ENCODE peak calls at places on chromosomes 3 and 15, in nine cellular contexts. One of them, this sample, is unnamed.

GRCh38 chr3:190444576-190445145 is 5.0 kb downstream of the TMEM207 start:
- DNase-seq in Caco-2: no peak
- DNase-seq in heart left ventricle: no peak
- DNase-seq in colonic mucosa: no peak
- DNase-seq in psoas muscle: no peak
- DNase-seq in prostate gland: no peak
- DNase-seq in GM13977: no peak
- DNase-seq in H1: no peak
- DNase-seq in neural crest cell: no peak
- DNase-seq in this sample: no peak

GRCh38 chr3:44100298-44100695 is 141.4 kb upstream of the TOPAZ1 start:
- DNase-seq in Caco-2: peak
- DNase-seq in heart left ventricle: no peak
- DNase-seq in colonic mucosa: no peak
- DNase-seq in psoas muscle: no peak
- DNase-seq in prostate gland: no peak
- DNase-seq in GM13977: no peak
- DNase-seq in H1: no peak
- DNase-seq in neural crest cell: no peak
- DNase-seq in this sample: no peak

GRCh38 chr3:155519081-155519480 is 225.6 kb upstream of the STRIT1 start:
- DNase-seq in Caco-2: no peak
- DNase-seq in heart left ventricle: no peak
- DNase-seq in colonic mucosa: no peak
- DNase-seq in psoas muscle: no peak
- DNase-seq in prostate gland: no peak
- DNase-seq in GM13977: peak
- DNase-seq in H1: no peak
- DNase-seq in neural crest cell: no peak
- DNase-seq in this sample: no peak

GRCh38 chr15:40340740-40341400 is at the start of gene CCDC9B:
- DNase-seq in Caco-2: no peak
- DNase-seq in heart left ventricle: peak
- DNase-seq in colonic mucosa: peak
- DNase-seq in psoas muscle: peak
- DNase-seq in prostate gland: peak
- DNase-seq in GM13977: no peak
- DNase-seq in H1: peak
- DNase-seq in neural crest cell: no peak
- DNase-seq in this sample: no peak

GRCh38 chr15:100131321-100132224 is 210.2 kb downstream of the ADAMTS17 start:
- DNase-seq in Caco-2: no peak
- DNase-seq in heart left ventricle: peak
- DNase-seq in colonic mucosa: no peak
- DNase-seq in psoas muscle: no peak
- DNase-seq in prostate gland: peak
- DNase-seq in GM13977: peak
- DNase-seq in H1: no peak
- DNase-seq in neural crest cell: peak
- DNase-seq in this sample: peak

GRCh38 chr3:99938270-99938955 is 120.8 kb downstream of the CMSS1 start:
- DNase-seq in Caco-2: no peak
- DNase-seq in heart left ventricle: no peak
- DNase-seq in colonic mucosa: no peak
- DNase-seq in psoas muscle: no peak
- DNase-seq in prostate gland: no peak
- DNase-seq in GM13977: peak
- DNase-seq in H1: no peak
- DNase-seq in neural crest cell: no peak
- DNase-seq in this sample: peak

GRCh38 chr3:115822572-115822971 is 199.3 kb downstream of the GAP43 start:
- DNase-seq in Caco-2: peak
- DNase-seq in heart left ventricle: no peak
- DNase-seq in colonic mucosa: no peak
- DNase-seq in psoas muscle: no peak
- DNase-seq in prostate gland: peak
- DNase-seq in GM13977: no peak
- DNase-seq in H1: no peak
- DNase-seq in neural crest cell: no peak
- DNase-seq in this sample: no peak

GRCh38 chr3:1469248-1469647 is 376.4 kb downstream of the CNTN6 start:
- DNase-seq in Caco-2: no peak
- DNase-seq in heart left ventricle: no peak
- DNase-seq in colonic mucosa: no peak
- DNase-seq in psoas muscle: no peak
- DNase-seq in prostate gland: no peak
- DNase-seq in GM13977: no peak
- DNase-seq in H1: no peak
- DNase-seq in neural crest cell: no peak
- DNase-seq in this sample: no peak

GRCh38 chr15:29132110-29132420 is 137.6 kb downstream of the NSMCE3 start:
- DNase-seq in Caco-2: no peak
- DNase-seq in heart left ventricle: no peak
- DNase-seq in colonic mucosa: no peak
- DNase-seq in psoas muscle: peak
- DNase-seq in prostate gland: no peak
- DNase-seq in GM13977: no peak
- DNase-seq in H1: no peak
- DNase-seq in neural crest cell: no peak
- DNase-seq in this sample: no peak

GRCh38 chr3:15974647-15975046 is 176.9 kb upstream of the ANKRD28 start:
- DNase-seq in Caco-2: peak
- DNase-seq in heart left ventricle: no peak
- DNase-seq in colonic mucosa: no peak
- DNase-seq in psoas muscle: no peak
- DNase-seq in prostate gland: no peak
- DNase-seq in GM13977: no peak
- DNase-seq in H1: peak
- DNase-seq in neural crest cell: no peak
- DNase-seq in this sample: no peak

GRCh38 chr15:67127925-67128324 is 62.5 kb downstream of the SMAD3 start:
- DNase-seq in Caco-2: no peak
- DNase-seq in heart left ventricle: no peak
- DNase-seq in colonic mucosa: no peak
- DNase-seq in psoas muscle: no peak
- DNase-seq in prostate gland: no peak
- DNase-seq in GM13977: no peak
- DNase-seq in H1: no peak
- DNase-seq in neural crest cell: no peak
- DNase-seq in this sample: no peak

GRCh38 chr3:121895121-121895520 is 920 bp downstream of the SLC15A2 start:
- DNase-seq in Caco-2: peak
- DNase-seq in heart left ventricle: no peak
- DNase-seq in colonic mucosa: no peak
- DNase-seq in psoas muscle: no peak
- DNase-seq in prostate gland: peak
- DNase-seq in GM13977: no peak
- DNase-seq in H1: no peak
- DNase-seq in neural crest cell: no peak
- DNase-seq in this sample: no peak

GRCh38 chr3:158269896-158270295 is 160.0 kb downstream of the RSRC1 start:
- DNase-seq in Caco-2: no peak
- DNase-seq in heart left ventricle: no peak
- DNase-seq in colonic mucosa: no peak
- DNase-seq in psoas muscle: no peak
- DNase-seq in prostate gland: no peak
- DNase-seq in GM13977: no peak
- DNase-seq in H1: no peak
- DNase-seq in neural crest cell: no peak
- DNase-seq in this sample: no peak

GRCh38 chr15:101180620-101181307 is 71.1 kb downstream of the CHSY1 start:
- DNase-seq in Caco-2: no peak
- DNase-seq in heart left ventricle: no peak
- DNase-seq in colonic mucosa: peak
- DNase-seq in psoas muscle: no peak
- DNase-seq in prostate gland: no peak
- DNase-seq in GM13977: no peak
- DNase-seq in H1: no peak
- DNase-seq in neural crest cell: no peak
- DNase-seq in this sample: no peak

GRCh38 chr3:49500408-49501257 is 30.6 kb downstream of the DAG1 start:
- DNase-seq in Caco-2: no peak
- DNase-seq in heart left ventricle: peak
- DNase-seq in colonic mucosa: peak
- DNase-seq in psoas muscle: peak
- DNase-seq in prostate gland: peak
- DNase-seq in GM13977: no peak
- DNase-seq in H1: no peak
- DNase-seq in neural crest cell: no peak
- DNase-seq in this sample: no peak

GRCh38 chr3:38497026-38497425 is 886 bp downstream of the EXOG start:
- DNase-seq in Caco-2: no peak
- DNase-seq in heart left ventricle: no peak
- DNase-seq in colonic mucosa: no peak
- DNase-seq in psoas muscle: no peak
- DNase-seq in prostate gland: no peak
- DNase-seq in GM13977: no peak
- DNase-seq in H1: no peak
- DNase-seq in neural crest cell: no peak
- DNase-seq in this sample: no peak

GRCh38 chr3:17074559-17074958 is 189.8 kb downstream of the PLCL2 start:
- DNase-seq in Caco-2: no peak
- DNase-seq in heart left ventricle: no peak
- DNase-seq in colonic mucosa: no peak
- DNase-seq in psoas muscle: no peak
- DNase-seq in prostate gland: no peak
- DNase-seq in GM13977: no peak
- DNase-seq in H1: no peak
- DNase-seq in neural crest cell: no peak
- DNase-seq in this sample: no peak

GRCh38 chr3:148880681-148881080 is 15.6 kb downstream of the CPA3 start:
- DNase-seq in Caco-2: peak
- DNase-seq in heart left ventricle: no peak
- DNase-seq in colonic mucosa: no peak
- DNase-seq in psoas muscle: no peak
- DNase-seq in prostate gland: no peak
- DNase-seq in GM13977: peak
- DNase-seq in H1: no peak
- DNase-seq in neural crest cell: no peak
- DNase-seq in this sample: no peak

GRCh38 chr3:144923051-144923450 is 951.4 kb downstream of the DIPK2A start:
- DNase-seq in Caco-2: no peak
- DNase-seq in heart left ventricle: no peak
- DNase-seq in colonic mucosa: no peak
- DNase-seq in psoas muscle: no peak
- DNase-seq in prostate gland: no peak
- DNase-seq in GM13977: no peak
- DNase-seq in H1: no peak
- DNase-seq in neural crest cell: no peak
- DNase-seq in this sample: no peak

GRCh38 chr15:101207867-101208288 is 44.0 kb downstream of the CHSY1 start:
- DNase-seq in Caco-2: no peak
- DNase-seq in heart left ventricle: no peak
- DNase-seq in colonic mucosa: no peak
- DNase-seq in psoas muscle: no peak
- DNase-seq in prostate gland: no peak
- DNase-seq in GM13977: no peak
- DNase-seq in H1: no peak
- DNase-seq in neural crest cell: no peak
- DNase-seq in this sample: no peak

GRCh38 chr3:30628931-30629590 is 22.7 kb downstream of the TGFBR2 start:
- DNase-seq in Caco-2: peak
- DNase-seq in heart left ventricle: no peak
- DNase-seq in colonic mucosa: no peak
- DNase-seq in psoas muscle: no peak
- DNase-seq in prostate gland: no peak
- DNase-seq in GM13977: no peak
- DNase-seq in H1: no peak
- DNase-seq in neural crest cell: no peak
- DNase-seq in this sample: no peak
- TF ChIP-seq CTCF in Caco-2: peak
- TF ChIP-seq CTCF in heart left ventricle: peak
- TF ChIP-seq CTCF in colonic mucosa: no peak
- TF ChIP-seq CTCF in psoas muscle: peak
- TF ChIP-seq CTCF in prostate gland: no peak
- TF ChIP-seq CTCF in GM13977: peak
- TF ChIP-seq CTCF in H1: no peak
- TF ChIP-seq CTCF in neural crest cell: no peak
- TF ChIP-seq CTCF in this sample: no peak

GRCh38 chr3:84974347-84974746 is 15.6 kb downstream of the CADM2 start:
- DNase-seq in Caco-2: no peak
- DNase-seq in heart left ventricle: no peak
- DNase-seq in colonic mucosa: no peak
- DNase-seq in psoas muscle: no peak
- DNase-seq in prostate gland: no peak
- DNase-seq in GM13977: no peak
- DNase-seq in H1: no peak
- DNase-seq in neural crest cell: no peak
- DNase-seq in this sample: no peak
- TF ChIP-seq CTCF in Caco-2: no peak
- TF ChIP-seq CTCF in heart left ventricle: no peak
- TF ChIP-seq CTCF in colonic mucosa: no peak
- TF ChIP-seq CTCF in psoas muscle: peak
- TF ChIP-seq CTCF in prostate gland: no peak
- TF ChIP-seq CTCF in GM13977: no peak
- TF ChIP-seq CTCF in H1: no peak
- TF ChIP-seq CTCF in neural crest cell: no peak
- TF ChIP-seq CTCF in this sample: no peak

GRCh38 chr3:139319428-139320402 is 24.1 kb upstream of the MRPS22 start:
- DNase-seq in Caco-2: peak
- DNase-seq in heart left ventricle: no peak
- DNase-seq in colonic mucosa: no peak
- DNase-seq in psoas muscle: no peak
- DNase-seq in prostate gland: no peak
- DNase-seq in GM13977: no peak
- DNase-seq in H1: peak
- DNase-seq in neural crest cell: peak
- DNase-seq in this sample: no peak
- TF ChIP-seq CTCF in Caco-2: peak
- TF ChIP-seq CTCF in heart left ventricle: no peak
- TF ChIP-seq CTCF in colonic mucosa: no peak
- TF ChIP-seq CTCF in psoas muscle: no peak
- TF ChIP-seq CTCF in prostate gland: no peak
- TF ChIP-seq CTCF in GM13977: peak
- TF ChIP-seq CTCF in H1: peak
- TF ChIP-seq CTCF in neural crest cell: peak
- TF ChIP-seq CTCF in this sample: no peak

GRCh38 chr3:101500208-101500607 is 12.8 kb downstream of the SENP7 start:
- DNase-seq in Caco-2: no peak
- DNase-seq in heart left ventricle: no peak
- DNase-seq in colonic mucosa: no peak
- DNase-seq in psoas muscle: no peak
- DNase-seq in prostate gland: no peak
- DNase-seq in GM13977: no peak
- DNase-seq in H1: no peak
- DNase-seq in neural crest cell: no peak
- DNase-seq in this sample: no peak

GRCh38 chr3:101497803-101498202 is 15.2 kb downstream of the SENP7 start:
- DNase-seq in Caco-2: no peak
- DNase-seq in heart left ventricle: no peak
- DNase-seq in colonic mucosa: no peak
- DNase-seq in psoas muscle: no peak
- DNase-seq in prostate gland: no peak
- DNase-seq in GM13977: no peak
- DNase-seq in H1: no peak
- DNase-seq in neural crest cell: no peak
- DNase-seq in this sample: no peak

DNA sequence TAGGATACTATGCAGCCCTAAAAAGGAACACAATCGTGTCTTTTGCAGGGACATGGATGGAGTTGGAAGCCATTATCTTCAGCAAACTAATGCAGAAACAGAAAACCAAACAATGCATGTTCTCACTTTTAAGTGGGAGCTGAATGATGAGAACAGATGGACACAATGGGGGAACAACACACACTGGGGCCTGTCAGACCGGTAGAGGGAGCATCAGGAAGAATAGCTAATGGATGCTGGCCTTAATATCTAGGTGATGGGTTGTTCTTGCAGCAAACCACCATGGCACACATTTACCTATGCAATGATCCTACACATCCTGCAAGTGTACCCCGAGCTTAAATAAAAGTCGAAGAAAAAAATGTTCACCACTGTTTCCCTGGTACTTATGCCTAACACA is 17.5 kb downstream of the SENP7 start:
- DNase-seq in Caco-2: peak
- DNase-seq in heart left ventricle: no peak
- DNase-seq in colonic mucosa: no peak
- DNase-seq in psoas muscle: no peak
- DNase-seq in prostate gland: no peak
- DNase-seq in GM13977: no peak
- DNase-seq in H1: no peak
- DNase-seq in neural crest cell: no peak
- DNase-seq in this sample: no peak
- TF ChIP-seq CTCF in Caco-2: peak
- TF ChIP-seq CTCF in heart left ventricle: no peak
- TF ChIP-seq CTCF in colonic mucosa: no peak
- TF ChIP-seq CTCF in psoas muscle: no peak
- TF ChIP-seq CTCF in prostate gland: no peak
- TF ChIP-seq CTCF in GM13977: no peak
- TF ChIP-seq CTCF in H1: peak
- TF ChIP-seq CTCF in neural crest cell: no peak
- TF ChIP-seq CTCF in this sample: no peak

This sample was measured in GM13976.